ENCODE peak calls at places on chromosomes 12 and 14, in five cellular contexts. One of them, this sample, is unnamed.

GRCh38 chr14:93301821-93302447 is 30.9 kb downstream of the BTBD7 start:
- DNase-seq in uterus: no peak
- DNase-seq in esophagus squamous epithelium: no peak
- DNase-seq in IMR-90: no peak
- DNase-seq in HCT116: peak
- DNase-seq in this sample: no peak

GRCh38 chr14:79037114-79037513 is 866.9 kb downstream of the NRXN3 start:
- DNase-seq in uterus: no peak
- DNase-seq in esophagus squamous epithelium: no peak
- DNase-seq in HCT116: no peak
- DNase-seq in IMR-90: no peak
- DNase-seq in this sample: no peak

GRCh38 chr14:77369280-77369679 is 7.6 kb downstream of the TMED8 start:
- DNase-seq in uterus: no peak
- DNase-seq in IMR-90: no peak
- DNase-seq in esophagus squamous epithelium: no peak
- DNase-seq in HCT116: no peak
- DNase-seq in this sample: no peak

GRCh38 chr14:94074534-94074933 is 6.5 kb downstream of the DDX24 start:
- DNase-seq in uterus: no peak
- DNase-seq in IMR-90: no peak
- DNase-seq in esophagus squamous epithelium: no peak
- DNase-seq in HCT116: no peak
- DNase-seq in this sample: no peak

GRCh38 chr12:38053655-38054464 is 262.7 kb upstream of the ALG10B start:
- DNase-seq in uterus: no peak
- DNase-seq in HCT116: no peak
- DNase-seq in esophagus squamous epithelium: no peak
- DNase-seq in IMR-90: no peak
- DNase-seq in this sample: no peak

GRCh38 chr12:29528161-29528560 is 30.7 kb upstream of the OVCH1 start:
- DNase-seq in esophagus squamous epithelium: no peak
- DNase-seq in HCT116: no peak
- DNase-seq in IMR-90: no peak
- DNase-seq in uterus: no peak
- DNase-seq in this sample: no peak

GRCh38 chr14:76867536-76868452 is 41.6 kb downstream of the LRRC74A start:
- DNase-seq in IMR-90: no peak
- DNase-seq in esophagus squamous epithelium: no peak
- DNase-seq in HCT116: no peak
- DNase-seq in uterus: no peak
- DNase-seq in this sample: no peak

GRCh38 chr14:51581017-51581881 is 70.5 kb upstream of the FRMD6 start:
- DNase-seq in HCT116: no peak
- DNase-seq in IMR-90: peak
- DNase-seq in esophagus squamous epithelium: no peak
- DNase-seq in uterus: no peak
- DNase-seq in this sample: no peak

GRCh38 chr14:65222434-65222833 is 120.1 kb upstream of the MAX start:
- DNase-seq in uterus: no peak
- DNase-seq in HCT116: peak
- DNase-seq in esophagus squamous epithelium: no peak
- DNase-seq in IMR-90: peak
- DNase-seq in this sample: no peak

GRCh38 chr12:57430117-57430930 is 519 bp downstream of the R3HDM2 start:
- DNase-seq in HCT116: no peak
- DNase-seq in uterus: peak
- DNase-seq in IMR-90: peak
- DNase-seq in esophagus squamous epithelium: no peak
- DNase-seq in this sample: no peak

GRCh38 chr12:50195832-50196231 is 28.7 kb upstream of the CERS5 start:
- DNase-seq in HCT116: no peak
- DNase-seq in IMR-90: no peak
- DNase-seq in esophagus squamous epithelium: no peak
- DNase-seq in uterus: peak
- DNase-seq in this sample: no peak

GRCh38 chr14:91067186-91067585 is 6.7 kb upstream of the RPS6KA5 start:
- DNase-seq in esophagus squamous epithelium: no peak
- DNase-seq in HCT116: no peak
- DNase-seq in uterus: no peak
- DNase-seq in IMR-90: no peak
- DNase-seq in this sample: no peak

GRCh38 chr14:89566180-89566579 is 149.1 kb upstream of the FOXN3 start:
- DNase-seq in esophagus squamous epithelium: no peak
- DNase-seq in IMR-90: no peak
- DNase-seq in uterus: no peak
- DNase-seq in HCT116: no peak
- DNase-seq in this sample: no peak

GRCh38 chr12:3933074-3933818 is 60.0 kb upstream of the PARP11 start:
- DNase-seq in HCT116: no peak
- DNase-seq in IMR-90: no peak
- DNase-seq in esophagus squamous epithelium: no peak
- DNase-seq in uterus: no peak
- DNase-seq in this sample: no peak

GRCh38 chr14:82313889-82314288 is 780.2 kb upstream of the SEL1L start:
- DNase-seq in IMR-90: no peak
- DNase-seq in uterus: no peak
- DNase-seq in esophagus squamous epithelium: no peak
- DNase-seq in HCT116: no peak
- DNase-seq in this sample: no peak

GRCh38 chr14:97074860-97075259 is 277.7 kb downstream of the VRK1 start:
- DNase-seq in uterus: no peak
- DNase-seq in esophagus squamous epithelium: no peak
- DNase-seq in HCT116: no peak
- DNase-seq in IMR-90: no peak
- DNase-seq in this sample: no peak

GRCh38 chr14:24712909-24713308 is 78.9 kb upstream of the GZMB start:
- DNase-seq in uterus: no peak
- DNase-seq in esophagus squamous epithelium: no peak
- DNase-seq in HCT116: no peak
- DNase-seq in IMR-90: no peak
- DNase-seq in this sample: no peak

GRCh38 chr14:58703149-58703509 is 65.4 kb downstream of the DACT1 start:
- DNase-seq in IMR-90: no peak
- DNase-seq in uterus: no peak
- DNase-seq in HCT116: no peak
- DNase-seq in esophagus squamous epithelium: no peak
- DNase-seq in this sample: no peak

GRCh38 chr12:116698131-116698495 is 39.8 kb downstream of the SPRING1 start:
- DNase-seq in uterus: no peak
- DNase-seq in HCT116: no peak
- DNase-seq in esophagus squamous epithelium: no peak
- DNase-seq in IMR-90: no peak
- DNase-seq in this sample: no peak

GRCh38 chr14:39219075-39219499 is 14.6 kb upstream of the MIA2 start:
- DNase-seq in HCT116: peak
- DNase-seq in uterus: no peak
- DNase-seq in esophagus squamous epithelium: no peak
- DNase-seq in IMR-90: peak
- DNase-seq in this sample: no peak

GRCh38 chr12:22083167-22083566 is 37.1 kb downstream of the CMAS start:
- DNase-seq in esophagus squamous epithelium: no peak
- DNase-seq in IMR-90: peak
- DNase-seq in uterus: no peak
- DNase-seq in HCT116: peak
- DNase-seq in this sample: no peak

GRCh38 chr12:50390284-50390683 is 6.1 kb downstream of the FAM186A start:
- DNase-seq in uterus: no peak
- DNase-seq in HCT116: peak
- DNase-seq in IMR-90: peak
- DNase-seq in esophagus squamous epithelium: no peak
- DNase-seq in this sample: no peak

GRCh38 chr14:22854963-22855724 is 16.4 kb upstream of the LRP10 start:
- DNase-seq in HCT116: no peak
- DNase-seq in IMR-90: no peak
- DNase-seq in uterus: no peak
- DNase-seq in esophagus squamous epithelium: no peak
- DNase-seq in this sample: no peak

GRCh38 chr14:88993946-88994345 is 169.5 kb downstream of the TTC8 start:
- DNase-seq in esophagus squamous epithelium: no peak
- DNase-seq in uterus: no peak
- DNase-seq in IMR-90: peak
- DNase-seq in HCT116: no peak
- DNase-seq in this sample: no peak

GRCh38 chr12:121805800-121806555 is 2.2 kb downstream of the SETD1B start:
- DNase-seq in IMR-90: no peak
- DNase-seq in HCT116: no peak
- DNase-seq in uterus: no peak
- DNase-seq in esophagus squamous epithelium: no peak
- DNase-seq in this sample: no peak
- TF ChIP-seq POLR2A in IMR-90: no peak
- TF ChIP-seq POLR2A in HCT116: no peak
- TF ChIP-seq POLR2A in uterus: no peak
- TF ChIP-seq POLR2A in esophagus squamous epithelium: no peak
- TF ChIP-seq POLR2A in this sample: no peak

GRCh38 chr14:100283984-100284881 is 22.0 kb downstream of the SLC25A29 start:
- DNase-seq in IMR-90: no peak
- DNase-seq in esophagus squamous epithelium: no peak
- DNase-seq in uterus: no peak
- DNase-seq in HCT116: no peak
- DNase-seq in this sample: no peak

GRCh38 chr14:100287202-100287997 is 18.8 kb downstream of the SLC25A29 start:
- DNase-seq in IMR-90: no peak
- DNase-seq in HCT116: no peak
- DNase-seq in uterus: no peak
- DNase-seq in esophagus squamous epithelium: no peak
- DNase-seq in this sample: no peak

GRCh38 chr14:100286484-100287191 is 19.6 kb downstream of the SLC25A29 start:
- DNase-seq in uterus: no peak
- DNase-seq in esophagus squamous epithelium: no peak
- DNase-seq in HCT116: no peak
- DNase-seq in IMR-90: no peak
- DNase-seq in this sample: no peak

GRCh38 chr14:100285913-100286400 is 20.3 kb downstream of the SLC25A29 start:
- DNase-seq in HCT116: no peak
- DNase-seq in uterus: no peak
- DNase-seq in esophagus squamous epithelium: no peak
- DNase-seq in IMR-90: no peak
- DNase-seq in this sample: no peak

GRCh38 chr14:100285021-100285912 is 21.0 kb downstream of the SLC25A29 start:
- DNase-seq in HCT116: no peak
- DNase-seq in esophagus squamous epithelium: no peak
- DNase-seq in uterus: peak
- DNase-seq in IMR-90: peak
- DNase-seq in this sample: no peak
- TF ChIP-seq POLR2A in HCT116: peak
- TF ChIP-seq POLR2A in esophagus squamous epithelium: peak
- TF ChIP-seq POLR2A in uterus: peak
- TF ChIP-seq POLR2A in IMR-90: no peak
- TF ChIP-seq POLR2A in this sample: peak

GRCh38 chr12:132337557-132337956 is 8.2 kb upstream of the GALNT9 start:
- DNase-seq in uterus: no peak
- DNase-seq in HCT116: no peak
- DNase-seq in esophagus squamous epithelium: no peak
- DNase-seq in IMR-90: peak
- DNase-seq in this sample: no peak

GRCh38 chr12:132333273-132333672 is 3.9 kb upstream of the GALNT9 start:
- DNase-seq in HCT116: no peak
- DNase-seq in esophagus squamous epithelium: no peak
- DNase-seq in uterus: no peak
- DNase-seq in IMR-90: no peak
- DNase-seq in this sample: no peak

GRCh38 chr12:132333766-132334165 is 4.4 kb upstream of the GALNT9 start:
- DNase-seq in esophagus squamous epithelium: no peak
- DNase-seq in HCT116: no peak
- DNase-seq in IMR-90: no peak
- DNase-seq in uterus: no peak
- DNase-seq in this sample: no peak

GRCh38 chr12:132336451-132337413 is 7.3 kb upstream of the GALNT9 start:
- DNase-seq in IMR-90: no peak
- DNase-seq in uterus: no peak
- DNase-seq in HCT116: no peak
- DNase-seq in esophagus squamous epithelium: no peak
- DNase-seq in this sample: no peak

DNA sequence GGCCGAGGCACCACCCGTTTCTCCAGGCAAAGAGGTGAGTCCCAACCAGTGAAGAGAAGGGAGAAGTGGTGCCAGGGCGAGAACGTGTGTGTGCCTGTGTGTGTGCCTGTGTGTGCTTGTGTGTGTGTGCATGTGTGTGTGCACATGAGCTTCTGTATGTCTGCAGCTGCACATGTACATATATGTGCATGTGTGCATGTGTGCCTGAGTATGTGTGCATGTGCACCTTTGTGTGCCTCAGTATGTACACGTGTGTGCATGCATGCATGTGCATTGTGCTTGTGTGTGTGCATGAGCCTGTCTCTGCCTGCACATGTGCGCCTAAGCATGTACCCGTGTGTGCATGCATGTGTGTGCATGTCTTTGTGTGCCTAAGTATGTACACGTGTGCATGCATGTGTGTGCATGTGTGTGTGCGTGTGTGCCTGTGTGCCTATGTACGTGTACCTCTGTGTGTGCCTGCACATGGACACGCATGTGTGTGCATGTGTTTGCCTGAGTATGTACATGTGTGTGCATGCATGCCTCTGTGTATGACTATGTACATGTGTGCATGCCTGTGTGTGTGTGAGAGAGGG is 5.9 kb upstream of the GALNT9 start:
- DNase-seq in IMR-90: no peak
- DNase-seq in uterus: no peak
- DNase-seq in esophagus squamous epithelium: no peak
- DNase-seq in HCT116: no peak
- DNase-seq in this sample: no peak
- TF ChIP-seq POLR2A in IMR-90: no peak
- TF ChIP-seq POLR2A in uterus: no peak
- TF ChIP-seq POLR2A in esophagus squamous epithelium: no peak
- TF ChIP-seq POLR2A in HCT116: no peak
- TF ChIP-seq POLR2A in this sample: no peak

DNA sequence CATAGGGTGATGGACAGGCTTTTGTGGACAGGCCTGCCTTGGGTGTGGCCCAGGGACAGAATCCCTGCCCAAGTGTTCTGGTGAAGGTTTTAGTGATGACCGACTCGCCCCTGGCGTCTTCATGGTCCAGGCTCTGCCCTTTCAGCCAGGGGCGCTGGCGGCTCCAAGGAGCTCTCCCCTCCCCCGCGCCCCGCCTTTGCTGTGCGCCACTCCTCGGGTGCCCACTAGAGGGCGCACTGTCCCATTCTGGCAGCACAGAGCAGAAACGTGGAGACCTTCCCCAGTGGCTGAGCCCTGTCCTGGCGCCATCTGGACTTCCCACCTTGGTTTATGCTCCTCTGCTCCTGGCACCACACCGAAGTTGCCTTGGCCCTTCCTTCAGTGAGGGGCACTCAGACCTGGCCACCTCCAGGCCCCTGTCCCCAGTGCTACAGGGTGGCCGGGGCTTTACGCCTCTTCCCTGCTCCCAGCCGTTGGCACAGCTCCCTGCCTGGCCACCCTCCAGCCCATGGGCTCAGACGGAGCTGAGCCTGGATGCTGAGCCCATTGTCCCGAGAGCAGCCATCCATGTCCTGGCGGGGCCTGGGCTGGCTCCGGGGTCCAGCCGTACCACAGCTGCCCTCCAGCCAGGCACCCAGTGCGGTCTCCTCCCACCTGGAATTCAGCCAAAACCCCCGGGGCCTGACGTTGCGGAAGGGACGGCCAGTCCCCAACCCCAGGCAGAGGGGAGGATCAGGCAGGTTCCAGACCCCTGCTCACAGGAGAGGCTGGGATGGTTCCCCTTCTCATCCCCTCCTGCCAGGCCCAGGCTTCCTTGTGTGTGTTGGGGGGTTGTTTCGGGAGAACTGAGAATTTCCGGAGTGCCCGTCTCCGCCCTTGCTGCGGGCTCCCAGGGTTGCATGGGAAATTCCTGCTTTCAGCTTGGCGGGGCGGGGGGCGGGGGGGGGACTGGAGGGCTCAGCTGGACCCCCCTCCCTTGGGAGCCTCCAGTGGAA is 5.6 kb upstream of the CRIP1 start:
- DNase-seq in HCT116: peak
- DNase-seq in uterus: peak
- DNase-seq in IMR-90: peak
- DNase-seq in esophagus squamous epithelium: no peak
- DNase-seq in this sample: no peak
- TF ChIP-seq POLR2A in HCT116: peak
- TF ChIP-seq POLR2A in uterus: no peak
- TF ChIP-seq POLR2A in IMR-90: peak
- TF ChIP-seq POLR2A in esophagus squamous epithelium: peak
- TF ChIP-seq POLR2A in this sample: no peak